ENCODE peak calls at places on chromosomes 11 and 22, in eight cellular contexts. H is HepG2, E is Panc1, I is upper lobe of left lung, L is HCT116, T is GM23338, P is K562, G is GM12878. F is an unnamed sample.
A peak's percentile ranks its signal among the peaks of the same experiment; 100 is the strongest.

GRCh38 chr11:14422814-14423182 is 63.8 kb upstream of the RRAS2 start:
- ATAC-seq in H (peak; percentile 27), E (peak; percentile 45), L (no peak), T (peak; percentile 62), G (no peak), P (no peak), I (no peak), F (no peak)

GRCh38 chr11:119652907-119653659 is 75.9 kb downstream of the NECTIN1 start:
- ATAC-seq in G (peak; percentile 30), P (no peak), H (no peak), L (no peak), I (no peak), E (no peak), T (no peak), F (no peak)

GRCh38 chr11:8597182-8597581 is 3.2 kb upstream of the STK33 start:
- ATAC-seq in L (no peak), G (no peak), T (no peak), H (no peak), E (no peak), P (no peak), I (peak; percentile 81), F (no peak)

GRCh38 chr11:19646921-19647320 is 65.7 kb upstream of the NAV2 start:
- ATAC-seq in L (no peak), G (no peak), I (no peak), T (no peak), P (no peak), E (no peak), H (no peak), F (no peak)

GRCh38 chr11:26014456-26015115 is 317.3 kb upstream of the ANO3 start:
- ATAC-seq in H (no peak), P (no peak), G (no peak), I (no peak), T (no peak), L (no peak), E (no peak), F (no peak)

GRCh38 chr11:130718118-130718517 is 198.2 kb downstream of the SNX19 start:
- ATAC-seq in I (no peak), L (no peak), G (no peak), H (no peak), T (no peak), E (no peak), P (no peak), F (no peak)

GRCh38 chr22:26196657-26197056 is 27.4 kb downstream of the SEZ6L start:
- ATAC-seq in P (no peak), G (no peak), E (no peak), H (peak; percentile 94), I (no peak), T (no peak), L (no peak), F (no peak)

GRCh38 chr11:14029415-14029814 is 66.9 kb downstream of the SPON1 start:
- ATAC-seq in I (no peak), P (no peak), L (peak; percentile 82), G (no peak), H (no peak), T (peak; percentile 95), E (no peak), F (no peak)

DNA sequence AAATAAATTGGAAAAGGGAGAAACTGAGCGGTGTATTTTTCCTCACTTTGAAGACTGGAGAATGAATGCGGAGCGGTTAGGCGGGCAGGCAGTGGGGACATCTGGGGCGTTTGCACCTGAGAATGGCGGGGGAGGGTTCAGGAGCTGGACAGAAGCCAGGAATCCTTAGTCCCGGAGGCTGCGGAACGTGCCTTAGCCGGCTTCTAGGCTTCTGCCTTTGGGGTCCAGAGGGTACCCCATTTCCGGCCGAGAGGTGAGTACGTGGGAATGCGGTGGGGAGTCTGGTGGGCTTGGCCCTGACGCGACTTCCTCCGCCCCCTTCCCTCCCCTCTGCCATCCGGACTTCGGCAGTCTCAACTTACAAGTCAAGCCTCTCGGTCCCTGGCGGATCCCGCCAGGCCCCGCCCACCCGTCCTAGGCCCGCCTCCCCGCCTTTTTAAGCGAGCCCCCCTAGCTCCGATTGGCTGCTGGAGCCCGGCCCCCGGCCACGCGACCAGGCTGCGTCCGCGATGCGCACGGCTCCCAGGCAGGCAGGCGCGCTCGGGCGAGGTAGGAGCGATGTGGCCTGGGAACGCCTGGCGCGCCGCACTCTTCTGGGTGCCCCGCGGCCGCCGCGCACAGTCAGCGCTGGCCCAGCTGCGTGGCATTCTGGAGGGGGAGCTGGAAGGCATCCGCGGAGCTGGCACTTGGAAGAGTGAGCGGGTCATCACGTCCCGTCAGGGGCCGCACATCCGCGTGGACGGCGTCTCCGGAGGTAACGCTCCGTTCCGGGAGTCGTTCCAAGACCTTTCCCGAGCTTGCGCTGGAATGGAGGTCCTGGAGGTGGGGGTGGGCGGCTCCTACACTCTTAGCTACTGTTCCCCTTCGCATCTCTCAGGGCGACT is at the start of gene GCAT:
- ATAC-seq in E (peak; percentile 84), P (peak; percentile 93), G (peak; percentile 99), T (peak; percentile 84), I (peak; percentile 94), H (peak; percentile 79), L (peak; percentile 81), F (peak; percentile 92)
- TF ChIP-seq POLR2AphosphoS5 in E (peak; percentile 42), P (no peak), G (peak; percentile 63), T (peak; percentile 93), I (peak; percentile 76), H (peak; percentile 71), L (peak; percentile 97), F (peak; percentile 46)

DNA sequence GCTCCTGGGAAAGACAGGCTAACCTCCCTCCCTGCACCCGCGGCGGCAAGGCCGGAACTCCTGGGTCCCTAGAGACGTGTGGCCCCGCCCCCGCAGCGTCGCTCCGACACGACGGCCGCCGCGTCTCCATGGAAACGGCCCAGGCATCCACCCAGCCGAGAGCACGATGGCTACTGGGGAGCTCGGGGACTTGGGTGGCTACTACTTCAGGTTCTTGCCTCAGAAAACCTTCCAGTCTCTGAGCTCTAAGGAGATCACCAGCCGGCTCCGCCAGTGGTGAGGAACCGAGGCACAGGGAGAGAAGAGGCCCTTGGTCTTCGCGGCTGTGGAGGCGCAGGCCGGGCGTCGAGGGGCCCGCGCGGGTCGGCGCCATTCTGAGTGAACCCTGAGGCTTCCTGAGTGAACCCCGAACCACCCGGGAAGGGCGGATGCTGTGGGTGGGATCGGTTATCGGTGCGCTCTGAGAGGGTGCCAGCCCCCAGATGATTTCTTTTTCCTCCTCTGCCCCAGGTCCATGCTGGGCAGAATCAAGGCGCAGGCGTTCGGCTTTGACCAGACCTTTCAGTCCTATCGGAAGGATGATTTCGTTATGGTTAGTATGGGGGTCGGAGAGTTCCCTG is at the start of gene CFAP300:
- ATAC-seq in E (peak; percentile 98), I (peak; percentile 94), H (peak; percentile 47), T (peak; percentile 90), G (peak; percentile 27), P (peak; percentile 29), L (no peak), F (peak; percentile 92)
- TF ChIP-seq POLR2AphosphoS5 in E (no peak), I (peak; percentile 29), H (no peak), T (peak; percentile 47), G (no peak), P (no peak), L (no peak), F (peak; percentile 33)

DNA sequence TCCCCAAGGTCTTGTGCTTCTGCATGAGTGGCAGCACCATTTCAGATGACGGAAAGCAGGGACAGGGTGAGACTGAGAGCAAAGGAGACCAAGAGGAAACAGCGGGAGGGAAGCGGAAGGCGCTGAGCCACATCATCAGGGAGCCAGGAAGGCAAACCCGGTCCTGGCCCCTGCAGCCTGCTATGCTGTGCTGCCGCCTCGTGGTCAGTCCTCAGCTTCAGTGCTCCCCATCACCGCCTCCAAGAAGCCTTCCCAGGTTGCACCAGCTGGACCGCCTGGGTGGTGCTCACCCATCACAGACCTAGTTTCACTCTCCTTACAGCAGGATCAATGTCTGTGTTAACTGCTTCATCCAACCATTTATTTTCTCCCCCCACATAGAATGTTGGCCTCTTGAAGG is 73.0 kb upstream of the PHF21B start:
- ATAC-seq in G (no peak), E (peak; percentile 24), P (peak; percentile 28), I (peak; percentile 29), L (peak; percentile 61), H (no peak), T (peak; percentile 88), F (no peak)
- TF ChIP-seq POLR2AphosphoS5 in G (no peak), E (no peak), P (no peak), I (no peak), L (no peak), H (no peak), T (no peak), F (no peak)

GRCh38 chr22:41478891-41479521 is 10.1 kb downstream of the ACO2 start:
- ATAC-seq in L (no peak), E (no peak), P (no peak), I (peak; percentile 49), G (peak; percentile 58), T (no peak), H (no peak), F (peak; percentile 60)
- TF ChIP-seq POLR2AphosphoS5 in L (no peak), E (no peak), P (no peak), I (no peak), G (no peak), T (no peak), H (no peak), F (peak; percentile 87)

GRCh38 chr22:19761022-19761499 is 483 bp downstream of the TBX1 start:
- ATAC-seq in P (no peak), L (no peak), H (no peak), E (no peak), T (no peak), I (no peak), G (no peak), F (no peak)

GRCh38 chr22:19763141-19764049 is 2.8 kb downstream of the TBX1 start:
- ATAC-seq in H (no peak), G (no peak), E (no peak), T (no peak), I (no peak), L (no peak), P (no peak), F (no peak)

GRCh38 chr22:19764050-19764593 is 3.5 kb downstream of the TBX1 start:
- ATAC-seq in H (no peak), T (no peak), E (no peak), I (no peak), G (no peak), P (no peak), L (no peak), F (no peak)

GRCh38 chr22:19761500-19762314 is 1.1 kb downstream of the TBX1 start:
- ATAC-seq in T (peak; percentile 0), L (no peak), P (peak; percentile 28), G (no peak), H (peak; percentile 57), I (no peak), E (no peak), F (no peak)

GRCh38 chr22:19762315-19763140 is 1.9 kb downstream of the TBX1 start:
- ATAC-seq in P (peak; percentile 1), L (no peak), T (no peak), G (no peak), I (no peak), E (no peak), H (peak; percentile 3), F (no peak)
- TF ChIP-seq POLR2AphosphoS5 in P (no peak), L (no peak), T (no peak), G (no peak), I (no peak), E (no peak), H (no peak), F (no peak)

GRCh38 chr11:134949121-134949591 is 537.1 kb upstream of the B3GAT1 start:
- ATAC-seq in P (no peak), G (no peak), E (peak; percentile 84), L (peak; percentile 69), I (peak; percentile 24), T (no peak), H (peak; percentile 46), F (peak; percentile 66)
- TF ChIP-seq POLR2AphosphoS5 in P (no peak), G (no peak), E (peak; percentile 48), L (no peak), I (no peak), T (no peak), H (no peak), F (no peak)